ENCODE peak calls at places on chromosome 14, in ten cellular contexts. One of them, this sample, is unnamed. For H3K36me3 and H3K4me1, the result is how much of the 10 kb centered on the place peaks cover.

GRCh38 chr14:105117257-105117646 is 51.3 kb downstream of the JAG2 start:
- DNase-seq in NT2/D1: no peak
- DNase-seq in psoas muscle: no peak
- DNase-seq in right atrium auricular region: no peak
- DNase-seq in endothelial cell of umbilical vein: no peak
- DNase-seq in OCI-LY7: no peak
- DNase-seq in SJSA1: no peak
- DNase-seq in thyroid gland: no peak
- DNase-seq in endodermal cell: no peak
- DNase-seq in adipocyte: no peak
- DNase-seq in this sample: no peak

GRCh38 chr14:32594766-32595165 is 265.7 kb downstream of the AKAP6 start:
- DNase-seq in psoas muscle: no peak
- DNase-seq in OCI-LY7: no peak
- DNase-seq in NT2/D1: no peak
- DNase-seq in endothelial cell of umbilical vein: no peak
- DNase-seq in thyroid gland: no peak
- DNase-seq in right atrium auricular region: no peak
- DNase-seq in SJSA1: no peak
- DNase-seq in endodermal cell: no peak
- DNase-seq in adipocyte: peak
- DNase-seq in this sample: no peak

GRCh38 chr14:49971156-49972141 is 78.6 kb downstream of the ARF6 start:
- DNase-seq in psoas muscle: no peak
- DNase-seq in SJSA1: no peak
- DNase-seq in adipocyte: peak
- DNase-seq in endothelial cell of umbilical vein: peak
- DNase-seq in right atrium auricular region: no peak
- DNase-seq in endodermal cell: no peak
- DNase-seq in NT2/D1: no peak
- DNase-seq in thyroid gland: no peak
- DNase-seq in OCI-LY7: peak
- DNase-seq in this sample: peak

GRCh38 chr14:50007123-50007903 is 109.1 kb downstream of the VCPKMT start:
- DNase-seq in OCI-LY7: peak
- DNase-seq in endothelial cell of umbilical vein: no peak
- DNase-seq in SJSA1: no peak
- DNase-seq in psoas muscle: no peak
- DNase-seq in adipocyte: no peak
- DNase-seq in right atrium auricular region: no peak
- DNase-seq in NT2/D1: no peak
- DNase-seq in thyroid gland: no peak
- DNase-seq in endodermal cell: peak
- DNase-seq in this sample: no peak

GRCh38 chr14:29242755-29243340 is 476.3 kb downstream of the FOXG1 start:
- DNase-seq in SJSA1: no peak
- DNase-seq in NT2/D1: no peak
- DNase-seq in endodermal cell: no peak
- DNase-seq in adipocyte: no peak
- DNase-seq in thyroid gland: no peak
- DNase-seq in endothelial cell of umbilical vein: peak
- DNase-seq in psoas muscle: no peak
- DNase-seq in right atrium auricular region: no peak
- DNase-seq in OCI-LY7: no peak
- DNase-seq in this sample: no peak

GRCh38 chr14:55071870-55072640 is 20.6 kb downstream of the MAPK1IP1L start:
- DNase-seq in endodermal cell: no peak
- DNase-seq in psoas muscle: no peak
- DNase-seq in adipocyte: peak
- DNase-seq in right atrium auricular region: no peak
- DNase-seq in SJSA1: peak
- DNase-seq in thyroid gland: no peak
- DNase-seq in endothelial cell of umbilical vein: peak
- DNase-seq in NT2/D1: no peak
- DNase-seq in OCI-LY7: peak
- DNase-seq in this sample: peak

GRCh38 chr14:62213516-62213915 is 451.3 kb downstream of the SNAPC1 start:
- DNase-seq in psoas muscle: no peak
- DNase-seq in right atrium auricular region: no peak
- DNase-seq in endodermal cell: no peak
- DNase-seq in SJSA1: no peak
- DNase-seq in NT2/D1: no peak
- DNase-seq in thyroid gland: no peak
- DNase-seq in OCI-LY7: no peak
- DNase-seq in endothelial cell of umbilical vein: peak
- DNase-seq in adipocyte: no peak
- DNase-seq in this sample: no peak

GRCh38 chr14:81401420-81402122 is 1.4 kb upstream of the STON2 start:
- DNase-seq in psoas muscle: no peak
- DNase-seq in endodermal cell: no peak
- DNase-seq in right atrium auricular region: no peak
- DNase-seq in OCI-LY7: no peak
- DNase-seq in endothelial cell of umbilical vein: no peak
- DNase-seq in adipocyte: peak
- DNase-seq in SJSA1: no peak
- DNase-seq in thyroid gland: no peak
- DNase-seq in NT2/D1: no peak
- DNase-seq in this sample: no peak

GRCh38 chr14:85233756-85234545 is 296.0 kb upstream of the FLRT2 start:
- DNase-seq in SJSA1: peak
- DNase-seq in endothelial cell of umbilical vein: peak
- DNase-seq in NT2/D1: no peak
- DNase-seq in psoas muscle: no peak
- DNase-seq in right atrium auricular region: no peak
- DNase-seq in endodermal cell: no peak
- DNase-seq in adipocyte: no peak
- DNase-seq in thyroid gland: no peak
- DNase-seq in OCI-LY7: no peak
- DNase-seq in this sample: no peak

GRCh38 chr14:22781606-22782000 is 15.1 kb downstream of the OXA1L start:
- DNase-seq in NT2/D1: no peak
- DNase-seq in SJSA1: no peak
- DNase-seq in right atrium auricular region: no peak
- DNase-seq in OCI-LY7: no peak
- DNase-seq in endothelial cell of umbilical vein: no peak
- DNase-seq in adipocyte: peak
- DNase-seq in endodermal cell: no peak
- DNase-seq in thyroid gland: no peak
- DNase-seq in psoas muscle: no peak
- DNase-seq in this sample: no peak

GRCh38 chr14:101453225-101453624 is 108.1 kb upstream of the DIO3 start:
- DNase-seq in OCI-LY7: no peak
- DNase-seq in endothelial cell of umbilical vein: no peak
- DNase-seq in adipocyte: no peak
- DNase-seq in NT2/D1: no peak
- DNase-seq in endodermal cell: no peak
- DNase-seq in SJSA1: no peak
- DNase-seq in thyroid gland: no peak
- DNase-seq in right atrium auricular region: no peak
- DNase-seq in psoas muscle: no peak
- DNase-seq in this sample: no peak

GRCh38 chr14:105388110-105388951 is 10.0 kb upstream of the TEX22 start:
- DNase-seq in endodermal cell: no peak
- DNase-seq in SJSA1: no peak
- DNase-seq in NT2/D1: no peak
- DNase-seq in right atrium auricular region: no peak
- DNase-seq in adipocyte: no peak
- DNase-seq in psoas muscle: no peak
- DNase-seq in thyroid gland: no peak
- DNase-seq in OCI-LY7: no peak
- DNase-seq in endothelial cell of umbilical vein: no peak
- DNase-seq in this sample: no peak

GRCh38 chr14:33332497-33332896 is 393.8 kb downstream of the NPAS3 start:
- DNase-seq in endodermal cell: no peak
- DNase-seq in SJSA1: no peak
- DNase-seq in OCI-LY7: no peak
- DNase-seq in thyroid gland: no peak
- DNase-seq in adipocyte: no peak
- DNase-seq in psoas muscle: no peak
- DNase-seq in endothelial cell of umbilical vein: no peak
- DNase-seq in right atrium auricular region: no peak
- DNase-seq in NT2/D1: no peak
- DNase-seq in this sample: no peak

GRCh38 chr14:22221508-22221907 is 367.5 kb downstream of the DAD1 start:
- DNase-seq in adipocyte: peak
- DNase-seq in NT2/D1: no peak
- DNase-seq in thyroid gland: no peak
- DNase-seq in endothelial cell of umbilical vein: peak
- DNase-seq in SJSA1: no peak
- DNase-seq in right atrium auricular region: no peak
- DNase-seq in OCI-LY7: peak
- DNase-seq in endodermal cell: no peak
- DNase-seq in psoas muscle: no peak
- DNase-seq in this sample: no peak

GRCh38 chr14:72892103-72892878 is 1.6 kb downstream of the DPF3 start:
- DNase-seq in SJSA1: peak
- DNase-seq in endothelial cell of umbilical vein: peak
- DNase-seq in adipocyte: peak
- DNase-seq in OCI-LY7: no peak
- DNase-seq in thyroid gland: peak
- DNase-seq in psoas muscle: no peak
- DNase-seq in endodermal cell: peak
- DNase-seq in NT2/D1: no peak
- DNase-seq in right atrium auricular region: no peak
- DNase-seq in this sample: peak

GRCh38 chr14:91835920-91836843 is 31.2 kb downstream of the TC2N start:
- DNase-seq in OCI-LY7: peak
- DNase-seq in thyroid gland: peak
- DNase-seq in endothelial cell of umbilical vein: no peak
- DNase-seq in SJSA1: no peak
- DNase-seq in NT2/D1: peak
- DNase-seq in right atrium auricular region: no peak
- DNase-seq in endodermal cell: peak
- DNase-seq in adipocyte: no peak
- DNase-seq in psoas muscle: peak
- DNase-seq in this sample: peak

GRCh38 chr14:54572316-54572715 is 5.4 kb downstream of the SAMD4A start:
- DNase-seq in right atrium auricular region: no peak
- DNase-seq in endodermal cell: peak
- DNase-seq in OCI-LY7: peak
- DNase-seq in psoas muscle: no peak
- DNase-seq in endothelial cell of umbilical vein: peak
- DNase-seq in adipocyte: peak
- DNase-seq in SJSA1: no peak
- DNase-seq in NT2/D1: peak
- DNase-seq in thyroid gland: no peak
- DNase-seq in this sample: no peak

GRCh38 chr14:39184628-39185255 is 9.7 kb downstream of the PNN start:
- DNase-seq in NT2/D1: no peak
- DNase-seq in psoas muscle: no peak
- DNase-seq in right atrium auricular region: no peak
- DNase-seq in endothelial cell of umbilical vein: no peak
- DNase-seq in adipocyte: no peak
- DNase-seq in SJSA1: no peak
- DNase-seq in OCI-LY7: no peak
- DNase-seq in endodermal cell: no peak
- DNase-seq in thyroid gland: no peak
- DNase-seq in this sample: no peak
- H3K36me3 ChIP-seq in NT2/D1: under half
- H3K36me3 ChIP-seq in psoas muscle: under half
- H3K36me3 ChIP-seq in right atrium auricular region: under half
- H3K36me3 ChIP-seq in endothelial cell of umbilical vein: under half
- H3K36me3 ChIP-seq in adipocyte: half or more
- H3K36me3 ChIP-seq in SJSA1: half or more
- H3K36me3 ChIP-seq in OCI-LY7: half or more
- H3K36me3 ChIP-seq in endodermal cell: half or more
- H3K36me3 ChIP-seq in thyroid gland: under half
- H3K36me3 ChIP-seq in this sample: under half

DNA sequence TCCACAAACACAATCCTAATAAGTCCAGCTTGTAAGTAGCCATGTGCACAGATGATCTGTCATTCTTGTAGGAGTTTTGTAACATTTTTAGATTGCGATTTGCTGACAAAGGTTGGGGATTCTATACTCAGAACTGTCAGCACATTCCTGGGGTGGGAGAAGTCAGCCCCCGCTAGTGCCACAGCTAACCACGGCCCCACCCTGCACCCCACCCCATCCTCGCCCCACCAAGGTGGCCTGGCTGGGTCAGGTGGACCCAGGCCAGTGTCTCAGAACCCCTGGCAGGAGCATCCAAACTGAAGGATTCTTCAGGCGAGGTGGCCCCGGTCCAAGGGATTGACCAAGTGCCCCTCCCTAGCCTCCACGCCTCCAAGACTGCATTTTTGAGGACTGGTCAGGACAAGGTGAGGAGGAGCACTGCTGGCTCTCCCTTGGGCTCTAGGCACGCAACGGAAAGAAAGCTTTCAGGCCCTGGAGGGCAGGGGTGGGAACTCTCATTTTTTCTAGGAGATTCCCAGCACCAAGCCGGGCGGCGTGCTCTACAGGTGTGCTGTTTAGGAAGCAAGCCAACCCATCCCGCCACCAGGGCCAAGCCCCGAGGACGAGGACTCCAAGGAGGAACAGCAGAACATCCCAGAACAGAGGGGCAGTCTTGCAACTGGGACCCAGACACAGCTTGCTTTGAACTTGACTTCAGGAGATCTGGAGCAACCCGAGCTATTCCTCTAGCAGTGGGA is 172.8 kb downstream of the BCL11B start:
- DNase-seq in thyroid gland: peak
- DNase-seq in NT2/D1: no peak
- DNase-seq in right atrium auricular region: no peak
- DNase-seq in endodermal cell: no peak
- DNase-seq in endothelial cell of umbilical vein: no peak
- DNase-seq in psoas muscle: no peak
- DNase-seq in SJSA1: no peak
- DNase-seq in OCI-LY7: no peak
- DNase-seq in adipocyte: no peak
- DNase-seq in this sample: no peak
- H3K4me1 ChIP-seq in thyroid gland: under half
- H3K4me1 ChIP-seq in NT2/D1: under half
- H3K4me1 ChIP-seq in right atrium auricular region: under half
- H3K4me1 ChIP-seq in endodermal cell: under half
- H3K4me1 ChIP-seq in endothelial cell of umbilical vein: under half
- H3K4me1 ChIP-seq in psoas muscle: under half
- H3K4me1 ChIP-seq in SJSA1: under half
- H3K4me1 ChIP-seq in OCI-LY7: under half
- H3K4me1 ChIP-seq in adipocyte: under half
- H3K4me1 ChIP-seq in this sample: under half

GRCh38 chr14:52267501-52268190 is at the start of gene PTGDR:
- DNase-seq in right atrium auricular region: no peak
- DNase-seq in NT2/D1: no peak
- DNase-seq in SJSA1: no peak
- DNase-seq in endothelial cell of umbilical vein: no peak
- DNase-seq in OCI-LY7: no peak
- DNase-seq in adipocyte: peak
- DNase-seq in endodermal cell: peak
- DNase-seq in psoas muscle: peak
- DNase-seq in thyroid gland: peak
- DNase-seq in this sample: peak
- H3K36me3 ChIP-seq in right atrium auricular region: under half
- H3K36me3 ChIP-seq in NT2/D1: under half
- H3K36me3 ChIP-seq in SJSA1: under half
- H3K36me3 ChIP-seq in endothelial cell of umbilical vein: under half
- H3K36me3 ChIP-seq in OCI-LY7: under half
- H3K36me3 ChIP-seq in adipocyte: under half
- H3K36me3 ChIP-seq in endodermal cell: under half
- H3K36me3 ChIP-seq in psoas muscle: under half
- H3K36me3 ChIP-seq in thyroid gland: under half
- H3K36me3 ChIP-seq in this sample: under half

GRCh38 chr14:99320105-99320572 is 48.1 kb upstream of the BCL11B start:
- DNase-seq in endothelial cell of umbilical vein: peak
- DNase-seq in NT2/D1: peak
- DNase-seq in endodermal cell: peak
- DNase-seq in thyroid gland: peak
- DNase-seq in OCI-LY7: peak
- DNase-seq in right atrium auricular region: no peak
- DNase-seq in psoas muscle: no peak
- DNase-seq in SJSA1: peak
- DNase-seq in adipocyte: peak
- DNase-seq in this sample: peak
- H3K4me1 ChIP-seq in endothelial cell of umbilical vein: under half
- H3K4me1 ChIP-seq in NT2/D1: under half
- H3K4me1 ChIP-seq in endodermal cell: under half
- H3K4me1 ChIP-seq in thyroid gland: under half
- H3K4me1 ChIP-seq in OCI-LY7: under half
- H3K4me1 ChIP-seq in right atrium auricular region: under half
- H3K4me1 ChIP-seq in psoas muscle: under half
- H3K4me1 ChIP-seq in SJSA1: under half
- H3K4me1 ChIP-seq in adipocyte: under half
- H3K4me1 ChIP-seq in this sample: under half